ENCODE peak calls at places on chromosome 2, in five cellular contexts. Z is A549, N is HepG2, K is H1, Y is K562. J is an unnamed sample.

GRCh38 chr2:50974940-50975339 is 57.0 kb downstream of the NRXN1 start:
- DNase-seq in Z (no peak), N (no peak), K (no peak), Y (no peak), J (no peak)

GRCh38 chr2:158973111-158973510 is 4.7 kb downstream of the TANC1 start:
- DNase-seq in Z (no peak), N (no peak), K (no peak), Y (no peak), J (no peak)

GRCh38 chr2:216780843-216781242 is 79.0 kb downstream of the TNP1 start:
- DNase-seq in Z (no peak), N (no peak), K (no peak), Y (no peak), J (no peak)

GRCh38 chr2:15943378-15943851 is 3.1 kb downstream of the MYCN start:
- DNase-seq in Z (no peak), N (no peak), K (peak), Y (peak), J (peak)

GRCh38 chr2:121790276-121790956 is 35.0 kb downstream of the TSN start:
- DNase-seq in Z (peak), N (peak), K (no peak), Y (peak), J (no peak)

GRCh38 chr2:14907014-14907612 is 274.6 kb downstream of the LRATD1 start:
- DNase-seq in Z (peak), N (peak), K (no peak), Y (peak), J (peak)

GRCh38 chr2:186687774-186688173 is 6.1 kb upstream of the FAM171B start:
- DNase-seq in Z (no peak), N (no peak), K (no peak), Y (no peak), J (peak)

GRCh38 chr2:54455584-54456525 is at the start of gene SPTBN1:
- DNase-seq in Z (peak), N (peak), K (peak), Y (peak), J (peak)

GRCh38 chr2:135132314-135132713 is 80.2 kb downstream of the RAB3GAP1 start:
- DNase-seq in Z (no peak), N (no peak), K (no peak), Y (no peak), J (no peak)

GRCh38 chr2:130380096-130380934 is 24.5 kb downstream of the PTPN18 start:
- DNase-seq in Z (no peak), N (no peak), K (no peak), Y (peak), J (peak)

GRCh38 chr2:228681426-228681825 is 499.9 kb upstream of the SPHKAP start:
- DNase-seq in Z (peak), N (no peak), K (no peak), Y (no peak), J (peak)

GRCh38 chr2:226399006-226399405 is 400.6 kb downstream of the IRS1 start:
- DNase-seq in Z (no peak), N (no peak), K (no peak), Y (no peak), J (no peak)

GRCh38 chr2:205033431-205033830 is 488.2 kb downstream of the PARD3B start:
- DNase-seq in Z (no peak), N (no peak), K (no peak), Y (no peak), J (no peak)

GRCh38 chr2:143581134-143581533 is 451.9 kb downstream of the ARHGAP15 start:
- DNase-seq in Z (no peak), N (no peak), K (no peak), Y (no peak), J (no peak)

GRCh38 chr2:234328444-234328990 is 168.4 kb downstream of the ARL4C start:
- DNase-seq in Z (no peak), N (no peak), K (no peak), Y (no peak), J (no peak)

GRCh38 chr2:241507430-241508239 is 749 bp downstream of the STK25 start:
- DNase-seq in Z (peak), N (peak), K (peak), Y (peak), J (peak)

GRCh38 chr2:37575780-37576179 is 95.7 kb downstream of the CDC42EP3 start:
- DNase-seq in Z (no peak), N (no peak), K (no peak), Y (no peak), J (peak)

GRCh38 chr2:21256006-21256405 is 132.2 kb downstream of the TDRD15 start:
- DNase-seq in Z (peak), N (no peak), K (no peak), Y (peak), J (peak)

GRCh38 chr2:174125151-174125550 is 123.2 kb downstream of the OLA1 start:
- DNase-seq in Z (no peak), N (no peak), K (no peak), Y (no peak), J (no peak)

GRCh38 chr2:39068757-39069515 is 51.9 kb downstream of the SOS1 start:
- DNase-seq in Z (peak), N (no peak), K (no peak), Y (no peak), J (no peak)

GRCh38 chr2:224098473-224098872 is 59.4 kb upstream of the SERPINE2 start:
- DNase-seq in Z (no peak), N (no peak), K (no peak), Y (no peak), J (no peak)

GRCh38 chr2:216536725-216537124 is 38.1 kb downstream of the RPL37A start:
- DNase-seq in Z (no peak), N (no peak), K (no peak), Y (peak), J (no peak)

GRCh38 chr2:236546561-236546961 is 23.1 kb upstream of the ACKR3 start:
- DNase-seq in Z (no peak), N (no peak), K (no peak), Y (no peak), J (no peak)

GRCh38 chr2:45293182-45293581 is 283.9 kb upstream of the SIX2 start:
- DNase-seq in Z (no peak), N (no peak), K (no peak), Y (no peak), J (no peak)

GRCh38 chr2:229974271-229974670 is 52.0 kb downstream of the FBXO36 start:
- DNase-seq in Z (peak), N (no peak), K (no peak), Y (peak), J (no peak)

GRCh38 chr2:212414699-212415309 is 123.8 kb downstream of the ERBB4 start:
- DNase-seq in Z (no peak), N (no peak), K (no peak), Y (no peak), J (no peak)

GRCh38 chr2:230328155-230328458 is 1.1 kb downstream of the SP140L start:
- DNase-seq in Z (no peak), N (no peak), K (no peak), Y (no peak), J (no peak)

GRCh38 chr2:96150791-96151594 is 5.8 kb upstream of the DUSP2 start:
- DNase-seq in Z (no peak), N (no peak), K (no peak), Y (no peak), J (no peak)

GRCh38 chr2:119011162-119011909 is 69.3 kb downstream of the MARCO start:
- DNase-seq in Z (peak), N (peak), K (peak), Y (peak), J (peak)

GRCh38 chr2:47021301-47022009 is 105.8 kb upstream of the MCFD2 start:
- DNase-seq in Z (no peak), N (no peak), K (no peak), Y (no peak), J (no peak)

GRCh38 chr2:218074031-218074430 is 5.0 kb downstream of the RUFY4 start:
- DNase-seq in Z (peak), N (peak), K (peak), Y (peak), J (peak)

GRCh38 chr2:132804045-132804444 is 134.0 kb upstream of the LYPD1 start:
- DNase-seq in Z (peak), N (no peak), K (no peak), Y (no peak), J (peak)

GRCh38 chr2:60745761-60746160 is 10.3 kb upstream of the PAPOLG start:
- DNase-seq in Z (no peak), N (no peak), K (no peak), Y (no peak), J (peak)

GRCh38 chr2:39597309-39597708 is 68.4 kb upstream of the TMEM178A start:
- DNase-seq in Z (no peak), N (no peak), K (no peak), Y (no peak), J (no peak)

GRCh38 chr2:79139423-79139822 is 19.1 kb downstream of the REG1A start:
- DNase-seq in Z (no peak), N (no peak), K (no peak), Y (no peak), J (no peak)

DNA sequence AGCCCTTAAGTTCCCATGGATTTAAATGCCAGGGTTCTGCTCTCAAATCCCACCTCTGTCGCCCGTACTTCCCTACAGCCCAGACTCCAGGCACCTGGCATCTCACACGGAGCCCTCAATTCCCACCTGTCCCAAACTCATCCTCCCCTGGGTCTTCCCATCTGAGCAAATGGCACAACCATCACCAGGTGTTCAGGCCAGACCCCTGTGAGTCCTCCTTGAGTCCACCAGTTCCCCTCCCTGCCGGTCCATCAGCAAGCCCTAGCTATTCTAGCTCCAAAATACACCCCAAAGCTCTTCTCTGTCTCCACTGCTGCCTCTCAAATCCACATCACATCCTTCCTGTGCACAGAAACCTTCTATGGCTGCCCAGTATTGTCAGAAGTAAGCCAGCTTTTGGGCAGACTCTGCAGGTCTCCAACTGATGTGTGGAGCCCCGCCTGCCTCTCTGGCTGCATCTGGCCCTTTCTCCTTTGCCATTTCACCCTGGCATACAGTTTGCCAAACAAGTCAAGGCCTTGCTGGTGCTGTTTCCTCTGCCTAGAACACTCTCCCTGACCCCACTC is 67.7 kb downstream of the DNMT3A start:
- DNase-seq in Z (no peak), N (no peak), K (no peak), Y (no peak), J (no peak)
- TF ChIP-seq MAX in Z (no peak), N (no peak), K (no peak), Y (no peak), J (no peak)

DNA sequence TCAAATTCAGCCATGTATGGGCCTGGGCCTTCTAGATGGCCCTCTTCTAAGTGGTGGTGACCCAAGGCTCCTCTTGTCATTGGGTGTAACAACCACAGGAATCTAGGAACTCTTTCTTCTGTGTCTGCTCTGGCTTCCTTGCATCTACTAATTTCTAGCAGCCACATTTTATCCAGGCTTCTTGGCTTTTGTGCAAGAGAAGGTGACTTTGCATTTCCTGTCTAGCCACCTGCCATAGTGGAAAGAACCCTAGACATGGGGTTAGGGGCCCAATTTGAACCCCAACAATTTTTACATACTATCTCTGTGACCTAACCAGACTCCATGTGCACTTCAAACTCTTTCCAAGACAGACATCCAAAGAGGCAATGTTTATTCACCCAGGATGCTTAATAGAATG is 25.1 kb downstream of the SMYD1 start:
- DNase-seq in Z (no peak), N (no peak), K (no peak), Y (no peak), J (peak)
- TF ChIP-seq MAX in Z (no peak), N (no peak), K (no peak), Y (no peak), J (no peak)

GRCh38 chr2:8885449-8886196 is 48.2 kb upstream of the KIDINS220 start:
- DNase-seq in Z (no peak), N (no peak), K (no peak), Y (no peak), J (no peak)
- TF ChIP-seq MAX in Z (no peak), N (no peak), K (no peak), Y (no peak), J (no peak)

GRCh38 chr2:833180-833579 is 117.5 kb upstream of the SNTG2 start:
- DNase-seq in Z (no peak), N (no peak), K (no peak), Y (no peak), J (peak)

GRCh38 chr2:831638-832037 is 119.0 kb upstream of the SNTG2 start:
- DNase-seq in Z (no peak), N (no peak), K (no peak), Y (no peak), J (no peak)

GRCh38 chr2:831225-831536 is 119.5 kb upstream of the SNTG2 start:
- DNase-seq in Z (no peak), N (no peak), K (no peak), Y (no peak), J (no peak)

GRCh38 chr2:834233-834632 is 116.4 kb upstream of the SNTG2 start:
- DNase-seq in Z (no peak), N (no peak), K (no peak), Y (no peak), J (no peak)

DNA sequence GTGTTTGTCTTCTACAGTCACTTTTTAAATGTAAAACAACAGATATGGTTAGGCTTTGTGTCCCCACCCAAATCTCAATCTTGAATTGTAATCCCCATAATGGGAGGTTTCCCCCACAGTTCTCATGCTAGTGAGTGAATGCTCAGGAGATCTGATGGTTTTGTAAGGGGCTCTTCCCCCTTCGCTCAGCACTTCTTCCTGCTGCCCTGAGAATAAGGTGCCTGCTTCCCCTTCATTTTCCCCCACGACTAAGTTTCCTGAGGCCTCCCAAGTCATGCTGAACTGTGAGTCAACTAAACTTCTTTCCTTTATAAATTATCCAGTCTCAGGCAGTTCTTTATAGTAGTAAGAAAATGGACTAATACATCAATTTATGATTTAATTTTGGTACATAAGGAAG is 118.0 kb upstream of the SNTG2 start:
- DNase-seq in Z (no peak), N (no peak), K (no peak), Y (no peak), J (no peak)
- TF ChIP-seq MAX in Z (no peak), N (no peak), K (no peak), Y (no peak), J (no peak)

GRCh38 chr2:88451647-88452150 is 794 bp downstream of the FOXI3 start:
- DNase-seq in Z (peak), N (no peak), K (peak), Y (no peak), J (no peak)
- TF ChIP-seq MAX in Z (no peak), N (no peak), K (no peak), Y (no peak), J (no peak)

GRCh38 chr2:238170386-238171071 is 11.8 kb downstream of the ERFE start:
- DNase-seq in Z (no peak), N (no peak), K (no peak), Y (no peak), J (no peak)

GRCh38 chr2:238168196-238168815 is 9.5 kb downstream of the ERFE start:
- DNase-seq in Z (no peak), N (no peak), K (no peak), Y (peak), J (no peak)

GRCh38 chr2:238171575-238172187 is 12.9 kb downstream of the ERFE start:
- DNase-seq in Z (no peak), N (no peak), K (no peak), Y (no peak), J (no peak)

GRCh38 chr2:238169021-238169707 is 10.4 kb downstream of the ERFE start:
- DNase-seq in Z (peak), N (no peak), K (no peak), Y (no peak), J (peak)

DNA sequence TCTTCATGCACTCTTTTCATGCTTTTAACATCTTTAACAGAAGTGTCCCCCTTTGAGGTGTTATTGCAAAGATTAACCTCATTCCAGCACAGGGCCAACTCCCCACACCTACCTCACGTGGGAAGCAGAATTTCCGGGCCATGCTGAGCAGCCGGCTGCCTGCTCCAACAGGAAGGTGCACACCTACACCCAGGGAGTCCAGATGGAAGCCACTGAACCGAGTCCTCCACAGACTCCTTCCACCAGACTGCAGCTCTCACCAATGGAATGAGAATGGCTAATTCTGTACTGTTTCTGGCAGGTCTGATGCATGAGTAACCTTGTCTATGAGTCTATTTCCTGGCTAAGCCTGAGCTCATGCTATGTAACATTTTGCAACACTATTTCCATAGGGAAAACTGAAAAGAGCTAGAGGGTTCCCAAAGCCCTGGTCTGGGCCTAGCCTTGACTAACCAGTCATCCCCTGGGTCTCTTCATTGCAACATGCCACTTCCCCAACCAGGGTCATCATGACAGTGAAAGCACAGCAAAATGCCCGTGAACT is 11.0 kb downstream of the ERFE start:
- DNase-seq in Z (peak), N (no peak), K (no peak), Y (no peak), J (peak)
- TF ChIP-seq MAX in Z (no peak), N (no peak), K (no peak), Y (no peak), J (no peak)

GRCh38 chr2:222302178-222303018 is 3.6 kb upstream of the PAX3 start:
- DNase-seq in Z (peak), N (no peak), K (peak), Y (no peak), J (peak)

GRCh38 chr2:222299926-222300724 is 1.3 kb upstream of the PAX3 start:
- DNase-seq in Z (no peak), N (no peak), K (peak), Y (no peak), J (peak)

GRCh38 chr2:222300725-222301295 is 2.0 kb upstream of the PAX3 start:
- DNase-seq in Z (no peak), N (no peak), K (no peak), Y (no peak), J (no peak)

GRCh38 chr2:222303045-222303827 is 4.4 kb upstream of the PAX3 start:
- DNase-seq in Z (no peak), N (no peak), K (peak), Y (no peak), J (no peak)

GRCh38 chr2:222301296-222301997 is 2.6 kb upstream of the PAX3 start:
- DNase-seq in Z (no peak), N (no peak), K (peak), Y (no peak), J (no peak)
- TF ChIP-seq MAX in Z (no peak), N (no peak), K (no peak), Y (no peak), J (no peak)

J was measured in NB4.